ENCODE peak calls at places on chromosomes 1 and 21, in nine cellular contexts. F is EH, Z is adrenal gland, P is Right ventricle myocardium superior, E is GM19239, C is ascending aorta, U is heart right ventricle, D is colonic mucosa, M is iPS-NIHi11. T is an unnamed sample.

GRCh38 chr1:80799457-80799856 is 1001.3 kb upstream of the ADGRL2 start:
- DNase-seq in Z (no peak), F (no peak), P (no peak), E (no peak), D (no peak), U (no peak), C (no peak), M (no peak), T (no peak)

GRCh38 chr21:17732306-17732705 is 86.8 kb downstream of the C21orf91 start:
- DNase-seq in C (no peak), E (no peak), Z (no peak), D (no peak), F (peak), U (no peak), P (no peak), M (no peak), T (no peak)

GRCh38 chr21:18646114-18646513 is 242.5 kb upstream of the TMPRSS15 start:
- DNase-seq in Z (no peak), P (no peak), F (no peak), U (no peak), D (no peak), M (no peak), E (no peak), C (no peak), T (no peak)

GRCh38 chr1:25875856-25876692 is 566 bp upstream of the PAQR7 start:
- DNase-seq in F (no peak), E (no peak), Z (peak), U (no peak), D (no peak), P (no peak), C (peak), M (peak), T (no peak)

GRCh38 chr1:27405074-27405473 is 12.7 kb downstream of the GPR3 start:
- DNase-seq in Z (peak), P (peak), M (peak), E (no peak), D (no peak), F (peak), U (peak), C (peak), T (no peak)

GRCh38 chr1:236168716-236169429 is 26.5 kb downstream of the GPR137B start:
- DNase-seq in M (peak), P (peak), F (peak), C (no peak), Z (peak), D (peak), E (no peak), U (peak), T (no peak)

GRCh38 chr21:36890086-36890485 is 76.4 kb downstream of the HLCS start:
- DNase-seq in U (no peak), P (no peak), F (peak), Z (no peak), D (no peak), E (no peak), C (no peak), M (no peak), T (no peak)

GRCh38 chr1:112713466-112714312 is 1.4 kb downstream of the PPM1J start:
- DNase-seq in P (no peak), C (no peak), M (no peak), E (peak), U (no peak), F (no peak), Z (no peak), D (no peak), T (peak)

GRCh38 chr1:229287257-229287656 is 16.3 kb downstream of the RAB4A start:
- DNase-seq in M (no peak), C (no peak), D (no peak), F (no peak), U (no peak), Z (no peak), P (no peak), E (no peak), T (no peak)

GRCh38 chr1:28099050-28099769 is 10.8 kb upstream of the EYA3 start:
- DNase-seq in C (peak), P (no peak), Z (no peak), F (peak), U (no peak), E (no peak), M (no peak), D (peak), T (no peak)

GRCh38 chr1:19412654-19413053 is 72.7 kb downstream of the CAPZB start:
- DNase-seq in E (no peak), C (no peak), P (no peak), D (no peak), F (no peak), M (no peak), Z (no peak), U (no peak), T (no peak)

GRCh38 chr1:46134660-46135331 is 2.4 kb upstream of the PIK3R3 start:
- DNase-seq in U (no peak), C (peak), F (peak), M (no peak), D (no peak), Z (peak), P (no peak), E (no peak), T (no peak)

GRCh38 chr21:38171723-38172344 is 85.0 kb upstream of the KCNJ15 start:
- DNase-seq in U (no peak), C (no peak), M (peak), Z (peak), D (no peak), E (no peak), F (peak), P (no peak), T (no peak)

T was measured in body of pancreas.